ENCODE peak calls at places on chromosomes 12 and 14, in five cellular contexts. One of them, this sample, is unnamed.

GRCh38 chr14:99568567-99569560 is 35.1 kb downstream of the CCDC85C start:
- DNase-seq in GM13977: no peak
- DNase-seq in lower leg skin: peak; percentile 48
- DNase-seq in B cell: no peak
- DNase-seq in AG10803: peak; percentile 54
- DNase-seq in this sample: no peak

GRCh38 chr12:104593482-104593881 is 136.7 kb downstream of the CHST11 start:
- DNase-seq in AG10803: no peak
- DNase-seq in B cell: no peak
- DNase-seq in lower leg skin: no peak
- DNase-seq in GM13977: no peak
- DNase-seq in this sample: no peak

GRCh38 chr12:123853401-123854070 is 91.4 kb downstream of the DNAH10 start:
- DNase-seq in AG10803: no peak
- DNase-seq in GM13977: no peak
- DNase-seq in B cell: no peak
- DNase-seq in lower leg skin: no peak
- DNase-seq in this sample: no peak

GRCh38 chr12:127660961-127661360 is 606.0 kb upstream of the TMEM132C start:
- DNase-seq in B cell: no peak
- DNase-seq in lower leg skin: no peak
- DNase-seq in AG10803: peak; percentile 39
- DNase-seq in GM13977: no peak
- DNase-seq in this sample: no peak

GRCh38 chr14:105487449-105487985 is 831 bp downstream of the CRIP1 start:
- DNase-seq in lower leg skin: no peak
- DNase-seq in GM13977: no peak
- DNase-seq in B cell: peak; percentile 84
- DNase-seq in AG10803: no peak
- DNase-seq in this sample: peak; percentile 68

GRCh38 chr12:123519151-123520001 is 14.1 kb downstream of the RILPL1 start:
- DNase-seq in B cell: no peak
- DNase-seq in AG10803: peak; percentile 79
- DNase-seq in GM13977: no peak
- DNase-seq in lower leg skin: peak; percentile 57
- DNase-seq in this sample: peak; percentile 25

GRCh38 chr12:45671254-45671653 is 58.3 kb upstream of the ARID2 start:
- DNase-seq in AG10803: peak; percentile 68
- DNase-seq in lower leg skin: peak; percentile 19
- DNase-seq in B cell: no peak
- DNase-seq in GM13977: no peak
- DNase-seq in this sample: no peak

GRCh38 chr12:94536040-94536965 is 76.6 kb upstream of the CEP83 start:
- DNase-seq in AG10803: no peak
- DNase-seq in GM13977: no peak
- DNase-seq in lower leg skin: no peak
- DNase-seq in B cell: no peak
- DNase-seq in this sample: no peak

GRCh38 chr14:52391866-52392600 is 77.9 kb downstream of the PTGER2 start:
- DNase-seq in GM13977: no peak
- DNase-seq in B cell: no peak
- DNase-seq in lower leg skin: no peak
- DNase-seq in AG10803: peak; percentile 84
- DNase-seq in this sample: no peak

GRCh38 chr14:63867926-63868921 is 15.4 kb downstream of the SYNE2 start:
- DNase-seq in GM13977: no peak
- DNase-seq in AG10803: peak; percentile 9
- DNase-seq in B cell: peak; percentile 66
- DNase-seq in lower leg skin: no peak
- DNase-seq in this sample: peak; percentile 32

GRCh38 chr14:104109731-104110361 is 24.3 kb downstream of the ASPG start:
- DNase-seq in B cell: no peak
- DNase-seq in AG10803: no peak
- DNase-seq in GM13977: no peak
- DNase-seq in lower leg skin: no peak
- DNase-seq in this sample: no peak

GRCh38 chr14:25090716-25091454 is 40.9 kb upstream of the STXBP6 start:
- DNase-seq in AG10803: peak; percentile 66
- DNase-seq in GM13977: no peak
- DNase-seq in lower leg skin: no peak
- DNase-seq in B cell: no peak
- DNase-seq in this sample: no peak

GRCh38 chr14:28308727-28309126 is 457.9 kb upstream of the FOXG1 start:
- DNase-seq in GM13977: no peak
- DNase-seq in B cell: no peak
- DNase-seq in lower leg skin: no peak
- DNase-seq in AG10803: no peak
- DNase-seq in this sample: no peak

GRCh38 chr12:109650808-109651207 is 62.8 kb upstream of the FAM222A start:
- DNase-seq in AG10803: no peak
- DNase-seq in GM13977: no peak
- DNase-seq in B cell: no peak
- DNase-seq in lower leg skin: no peak
- DNase-seq in this sample: no peak

GRCh38 chr14:99726538-99727095 is 42.5 kb downstream of the CYP46A1 start:
- DNase-seq in B cell: no peak
- DNase-seq in GM13977: no peak
- DNase-seq in lower leg skin: peak; percentile 7
- DNase-seq in AG10803: no peak
- DNase-seq in this sample: no peak

GRCh38 chr12:25372002-25372401 is 121.3 kb upstream of the KRAS start:
- DNase-seq in AG10803: no peak
- DNase-seq in B cell: no peak
- DNase-seq in lower leg skin: no peak
- DNase-seq in GM13977: no peak
- DNase-seq in this sample: no peak

GRCh38 chr14:105487986-105488777 is 1.5 kb downstream of the CRIP1 start:
- DNase-seq in GM13977: no peak
- DNase-seq in AG10803: no peak
- DNase-seq in lower leg skin: peak; percentile 39
- DNase-seq in B cell: no peak
- DNase-seq in this sample: peak; percentile 46

GRCh38 chr14:78754059-78754458 is 583.9 kb downstream of the NRXN3 start:
- DNase-seq in AG10803: no peak
- DNase-seq in GM13977: no peak
- DNase-seq in B cell: no peak
- DNase-seq in lower leg skin: no peak
- DNase-seq in this sample: no peak

GRCh38 chr14:53742226-53742607 is 214.4 kb downstream of the BMP4 start:
- DNase-seq in lower leg skin: no peak
- DNase-seq in AG10803: no peak
- DNase-seq in GM13977: no peak
- DNase-seq in B cell: no peak
- DNase-seq in this sample: no peak

GRCh38 chr14:89139404-89140247 is 277.4 kb downstream of the FOXN3 start:
- DNase-seq in AG10803: no peak
- DNase-seq in B cell: no peak
- DNase-seq in lower leg skin: no peak
- DNase-seq in GM13977: no peak
- DNase-seq in this sample: no peak

GRCh38 chr12:122503783-122504590 is 3.3 kb upstream of the ZCCHC8 start:
- DNase-seq in GM13977: no peak
- DNase-seq in lower leg skin: no peak
- DNase-seq in AG10803: no peak
- DNase-seq in B cell: no peak
- DNase-seq in this sample: no peak

GRCh38 chr14:89920041-89920440 is 34.5 kb downstream of the EFCAB11 start:
- DNase-seq in GM13977: no peak
- DNase-seq in lower leg skin: no peak
- DNase-seq in AG10803: no peak
- DNase-seq in B cell: no peak
- DNase-seq in this sample: no peak

GRCh38 chr12:72540811-72541210 is 268.6 kb downstream of the TRHDE start:
- DNase-seq in AG10803: peak; percentile 12
- DNase-seq in GM13977: no peak
- DNase-seq in lower leg skin: no peak
- DNase-seq in B cell: no peak
- DNase-seq in this sample: no peak
- TF ChIP-seq CTCF in AG10803: no peak
- TF ChIP-seq CTCF in GM13977: no peak
- TF ChIP-seq CTCF in lower leg skin: no peak
- TF ChIP-seq CTCF in B cell: no peak
- TF ChIP-seq CTCF in this sample: no peak

DNA sequence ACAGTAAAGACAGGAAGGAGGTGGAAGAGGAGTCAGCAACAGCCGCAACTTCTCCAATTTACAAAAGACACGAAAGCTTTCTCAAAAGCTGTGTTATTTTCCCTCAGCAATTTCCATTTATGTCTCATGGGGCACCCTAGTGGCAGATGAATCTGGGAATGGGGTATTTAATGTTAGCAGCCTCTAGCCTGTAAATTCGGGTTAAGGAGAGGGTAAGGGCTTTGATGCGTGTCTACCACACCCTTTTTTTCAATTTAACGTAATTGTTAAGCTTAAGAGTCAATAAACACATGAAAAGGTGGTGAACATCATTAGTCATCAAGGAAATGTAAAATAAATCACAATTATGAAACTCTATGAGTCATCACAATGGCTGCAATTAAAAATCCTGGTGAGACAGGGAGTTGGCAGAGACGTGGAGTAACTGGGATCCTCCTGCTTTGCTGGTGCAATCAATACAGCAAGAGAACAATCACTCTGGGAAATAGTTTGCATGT is 986.4 kb downstream of the AACS start:
- DNase-seq in GM13977: no peak
- DNase-seq in lower leg skin: no peak
- DNase-seq in AG10803: peak; percentile 6
- DNase-seq in B cell: no peak
- DNase-seq in this sample: no peak
- TF ChIP-seq CTCF in GM13977: no peak
- TF ChIP-seq CTCF in lower leg skin: no peak
- TF ChIP-seq CTCF in AG10803: no peak
- TF ChIP-seq CTCF in B cell: no peak
- TF ChIP-seq CTCF in this sample: no peak

DNA sequence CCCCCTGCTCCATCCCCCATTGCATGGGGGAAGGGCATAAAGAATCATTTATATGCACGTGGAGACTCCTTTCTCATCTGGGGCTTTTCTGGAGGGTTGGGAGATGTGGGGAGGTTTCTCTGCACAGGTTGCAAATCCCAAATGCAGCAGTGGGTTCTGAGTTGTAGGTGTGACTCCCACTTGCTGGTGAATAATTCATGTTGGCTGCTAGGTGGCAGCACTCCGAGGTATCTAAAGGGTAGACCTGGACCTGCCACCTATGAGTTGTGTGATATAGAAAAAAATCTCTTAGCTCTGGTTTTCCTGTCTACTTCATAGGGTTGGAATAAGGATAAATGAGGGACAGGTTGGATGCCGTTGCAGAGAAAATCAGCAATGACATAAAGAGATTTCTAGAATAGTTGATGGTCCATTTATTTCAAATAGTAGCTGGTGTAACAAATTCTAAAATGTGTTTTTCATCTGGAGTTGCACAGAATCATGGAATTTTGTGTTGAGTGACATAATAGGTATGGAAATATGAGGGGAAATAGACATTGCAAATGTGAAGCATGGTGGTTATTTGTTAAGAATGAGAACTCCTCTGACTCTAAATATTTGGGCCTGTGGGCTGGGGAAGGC is 4.6 kb downstream of the MARCHF9 start:
- DNase-seq in GM13977: no peak
- DNase-seq in AG10803: no peak
- DNase-seq in B cell: peak; percentile 55
- DNase-seq in lower leg skin: no peak
- DNase-seq in this sample: peak; percentile 58
- TF ChIP-seq CTCF in GM13977: peak; percentile 64
- TF ChIP-seq CTCF in AG10803: peak; percentile 34
- TF ChIP-seq CTCF in B cell: peak; percentile 71
- TF ChIP-seq CTCF in lower leg skin: no peak
- TF ChIP-seq CTCF in this sample: peak; percentile 69

GRCh38 chr12:52280796-52281560 is 6.5 kb downstream of the KRT86 start:
- DNase-seq in GM13977: no peak
- DNase-seq in lower leg skin: peak; percentile 46
- DNase-seq in AG10803: peak; percentile 99
- DNase-seq in B cell: no peak
- DNase-seq in this sample: no peak
- TF ChIP-seq CTCF in GM13977: no peak
- TF ChIP-seq CTCF in lower leg skin: no peak
- TF ChIP-seq CTCF in AG10803: peak; percentile 1
- TF ChIP-seq CTCF in B cell: no peak
- TF ChIP-seq CTCF in this sample: no peak

GRCh38 chr12:112855375-112855774 is 51.4 kb upstream of the OAS1 start:
- DNase-seq in lower leg skin: no peak
- DNase-seq in AG10803: no peak
- DNase-seq in B cell: no peak
- DNase-seq in GM13977: no peak
- DNase-seq in this sample: no peak

GRCh38 chr12:112851024-112851777 is 55.6 kb upstream of the OAS1 start:
- DNase-seq in lower leg skin: no peak
- DNase-seq in B cell: no peak
- DNase-seq in GM13977: no peak
- DNase-seq in AG10803: no peak
- DNase-seq in this sample: no peak

GRCh38 chr12:112852127-112852526 is 54.6 kb upstream of the OAS1 start:
- DNase-seq in lower leg skin: no peak
- DNase-seq in B cell: no peak
- DNase-seq in GM13977: no peak
- DNase-seq in AG10803: no peak
- DNase-seq in this sample: no peak

GRCh38 chr12:112852810-112853209 is 54.0 kb upstream of the OAS1 start:
- DNase-seq in lower leg skin: no peak
- DNase-seq in GM13977: no peak
- DNase-seq in B cell: no peak
- DNase-seq in AG10803: no peak
- DNase-seq in this sample: no peak

GRCh38 chr12:112854344-112854743 is 52.4 kb upstream of the OAS1 start:
- DNase-seq in GM13977: no peak
- DNase-seq in AG10803: no peak
- DNase-seq in B cell: no peak
- DNase-seq in lower leg skin: no peak
- DNase-seq in this sample: no peak
- TF ChIP-seq CTCF in GM13977: no peak
- TF ChIP-seq CTCF in AG10803: no peak
- TF ChIP-seq CTCF in B cell: no peak
- TF ChIP-seq CTCF in lower leg skin: no peak
- TF ChIP-seq CTCF in this sample: no peak

GRCh38 chr12:27014859-27015729 is 910 bp upstream of the TM7SF3 start:
- DNase-seq in B cell: no peak
- DNase-seq in AG10803: no peak
- DNase-seq in lower leg skin: no peak
- DNase-seq in GM13977: peak; percentile 75
- DNase-seq in this sample: no peak
- TF ChIP-seq CTCF in B cell: no peak
- TF ChIP-seq CTCF in AG10803: no peak
- TF ChIP-seq CTCF in lower leg skin: no peak
- TF ChIP-seq CTCF in GM13977: no peak
- TF ChIP-seq CTCF in this sample: no peak

GRCh38 chr14:23299986-23300686 is 2.5 kb downstream of the PPP1R3E start:
- DNase-seq in GM13977: no peak
- DNase-seq in lower leg skin: no peak
- DNase-seq in AG10803: no peak
- DNase-seq in B cell: no peak
- DNase-seq in this sample: no peak
- TF ChIP-seq CTCF in GM13977: no peak
- TF ChIP-seq CTCF in lower leg skin: no peak
- TF ChIP-seq CTCF in AG10803: no peak
- TF ChIP-seq CTCF in B cell: no peak
- TF ChIP-seq CTCF in this sample: no peak